ENCODE peak calls at places on chromosome 13, in nine cellular contexts. X, I, N, S, F, D, T, W and E are unnamed samples.

GRCh38 chr13:75347925-75348324 is 134.0 kb downstream of the TBC1D4 start:
- DNase-seq in X (no peak), I (no peak), N (no peak), S (no peak), F (no peak), D (no peak), T (no peak), W (no peak), E (no peak)

GRCh38 chr13:93535256-93535655 is 308.6 kb downstream of the GPC6 start:
- DNase-seq in X (no peak), I (no peak), N (peak), S (no peak), F (no peak), D (no peak), T (no peak), W (no peak), E (no peak)

GRCh38 chr13:92719868-92720267 is 506.7 kb upstream of the GPC6 start:
- DNase-seq in X (no peak), I (no peak), N (no peak), S (peak), F (no peak), D (no peak), T (no peak), W (no peak), E (no peak)

GRCh38 chr13:51417716-51418115 is 35.1 kb downstream of the INTS6 start:
- DNase-seq in X (no peak), I (no peak), N (no peak), S (no peak), F (no peak), D (no peak), T (no peak), W (no peak), E (no peak)

GRCh38 chr13:50130686-50131051 is 115.4 kb downstream of the KCNRG start:
- DNase-seq in X (peak), I (peak), N (peak), S (no peak), F (no peak), D (no peak), T (peak), W (no peak), E (no peak)

GRCh38 chr13:111219306-111219705 is 101.1 kb upstream of the TEX29 start:
- DNase-seq in X (no peak), I (no peak), N (peak), S (no peak), F (no peak), D (no peak), T (no peak), W (no peak), E (peak)

GRCh38 chr13:38346764-38347163 is 2.9 kb upstream of the UFM1 start:
- DNase-seq in X (no peak), I (no peak), N (no peak), S (no peak), F (no peak), D (no peak), T (no peak), W (no peak), E (no peak)

GRCh38 chr13:26759907-26760834 is at the start of gene GPR12:
- DNase-seq in X (peak), I (no peak), N (no peak), S (no peak), F (no peak), D (no peak), T (no peak), W (no peak), E (peak)

GRCh38 chr13:50936681-50937080 is 27.1 kb downstream of the RNASEH2B start:
- DNase-seq in X (no peak), I (no peak), N (peak), S (no peak), F (no peak), D (no peak), T (no peak), W (no peak), E (no peak)

GRCh38 chr13:66994097-66994496 is 236.0 kb downstream of the PCDH9 start:
- DNase-seq in X (no peak), I (peak), N (peak), S (no peak), F (peak), D (no peak), T (peak), W (no peak), E (peak)

GRCh38 chr13:43026262-43026661 is 2.9 kb downstream of the DNAJC15 start:
- DNase-seq in X (no peak), I (no peak), N (no peak), S (no peak), F (no peak), D (no peak), T (no peak), W (no peak), E (no peak)

GRCh38 chr13:65966991-65967451 is 1263.1 kb downstream of the PCDH9 start:
- DNase-seq in X (peak), I (no peak), N (peak), S (no peak), F (no peak), D (no peak), T (no peak), W (no peak), E (peak)

GRCh38 chr13:77779461-77780272 is 82.2 kb downstream of the SLAIN1 start:
- DNase-seq in X (peak), I (peak), N (peak), S (peak), F (peak), D (no peak), T (peak), W (no peak), E (peak)

GRCh38 chr13:80001510-80001842 is 339.4 kb downstream of the SPRY2 start:
- DNase-seq in X (no peak), I (no peak), N (no peak), S (no peak), F (no peak), D (no peak), T (no peak), W (no peak), E (no peak)

GRCh38 chr13:41418027-41418426 is 39.3 kb upstream of the RGCC start:
- DNase-seq in X (no peak), I (no peak), N (peak), S (no peak), F (no peak), D (no peak), T (no peak), W (no peak), E (no peak)

GRCh38 chr13:91520952-91521351 is 122.5 kb downstream of the GPC5 start:
- DNase-seq in X (peak), I (no peak), N (no peak), S (peak), F (no peak), D (no peak), T (no peak), W (no peak), E (no peak)

GRCh38 chr13:74290324-74290773 is 156.1 kb upstream of the KLF12 start:
- DNase-seq in X (peak), I (peak), N (peak), S (no peak), F (no peak), D (no peak), T (peak), W (no peak), E (peak)

GRCh38 chr13:78468546-78469060 is 134.7 kb downstream of the POU4F1 start:
- DNase-seq in X (no peak), I (no peak), N (no peak), S (no peak), F (no peak), D (no peak), T (no peak), W (no peak), E (no peak)

GRCh38 chr13:95524270-95524901 is 28.1 kb upstream of the CLDN10 start:
- DNase-seq in X (no peak), I (no peak), N (no peak), S (no peak), F (no peak), D (no peak), T (no peak), W (no peak), E (no peak)

GRCh38 chr13:77833331-77833863 is 85.2 kb downstream of the EDNRB start:
- DNase-seq in X (no peak), I (no peak), N (no peak), S (no peak), F (no peak), D (no peak), T (no peak), W (no peak), E (peak)

GRCh38 chr13:66405908-66406802 is 824.0 kb downstream of the PCDH9 start:
- DNase-seq in X (peak), I (no peak), N (no peak), S (no peak), F (no peak), D (no peak), T (no peak), W (no peak), E (no peak)

GRCh38 chr13:27161980-27162379 is 9.6 kb downstream of the USP12 start:
- DNase-seq in X (no peak), I (no peak), N (no peak), S (no peak), F (no peak), D (no peak), T (no peak), W (no peak), E (no peak)

GRCh38 chr13:98504371-98504963 is 72.4 kb downstream of the STK24 start:
- DNase-seq in X (no peak), I (no peak), N (no peak), S (no peak), F (no peak), D (no peak), T (peak), W (no peak), E (no peak)

GRCh38 chr13:61144301-61144700 is 271.3 kb downstream of the PCDH20 start:
- DNase-seq in X (no peak), I (no peak), N (no peak), S (no peak), F (no peak), D (no peak), T (no peak), W (no peak), E (no peak)

GRCh38 chr13:22265563-22265962 is 594.7 kb downstream of the FGF9 start:
- DNase-seq in X (no peak), I (no peak), N (no peak), S (no peak), F (no peak), D (no peak), T (no peak), W (no peak), E (no peak)

GRCh38 chr13:50244913-50245574 is 229.8 kb downstream of the KCNRG start:
- DNase-seq in X (no peak), I (peak), N (peak), S (no peak), F (peak), D (no peak), T (peak), W (no peak), E (no peak)

GRCh38 chr13:99086869-99087129 is 108.9 kb upstream of the DOCK9 start:
- DNase-seq in X (peak), I (no peak), N (no peak), S (no peak), F (no peak), D (no peak), T (no peak), W (peak), E (no peak)

GRCh38 chr13:102779426-102780159 is 6.0 kb upstream of the TEX30 start:
- DNase-seq in X (no peak), I (peak), N (no peak), S (no peak), F (no peak), D (no peak), T (peak), W (no peak), E (no peak)

GRCh38 chr13:28248080-28248479 is 109.7 kb downstream of the PAN3 start:
- DNase-seq in X (no peak), I (no peak), N (no peak), S (no peak), F (no peak), D (no peak), T (no peak), W (no peak), E (no peak)

GRCh38 chr13:112233716-112234115 is 142.4 kb upstream of the SPACA7 start:
- DNase-seq in X (no peak), I (no peak), N (no peak), S (no peak), F (no peak), D (no peak), T (no peak), W (no peak), E (no peak)

GRCh38 chr13:114031631-114032030 is 57.8 kb upstream of the C13orf46 start:
- DNase-seq in X (no peak), I (no peak), N (no peak), S (no peak), F (no peak), D (no peak), T (no peak), W (no peak), E (no peak)